ENCODE peak calls at places on chromosomes 5 and 9, in ten cellular contexts. One of them, this sample, is unnamed.

GRCh38 chr5:141208478-141208877 is at the start of gene PCDHB12:
- DNase-seq in choroid plexus epithelial cell: peak
- DNase-seq in hepatocyte: no peak
- DNase-seq in cardiac muscle cell: peak
- DNase-seq in HuH-7.5: no peak
- DNase-seq in NCI-H1930: no peak
- DNase-seq in body of pancreas: no peak
- DNase-seq in activated CD4-positive, alpha-beta T cell treated with anti-CD3 and anti-CD28 coated beads for 1 hour: no peak
- DNase-seq in stimulated activated naive CD8-positive, alpha-beta T cell treated with anti-CD3 and anti-CD28 coated beads, Interleukin-15, Interleukin-2, amounts not matched to agents 100 U/mL and 50 U/mL, for 24 hours: no peak
- DNase-seq in GM13976: no peak
- DNase-seq in this sample: no peak

GRCh38 chr9:92506184-92506857 is 24.0 kb upstream of the ASPN start:
- DNase-seq in choroid plexus epithelial cell: peak
- DNase-seq in hepatocyte: peak
- DNase-seq in cardiac muscle cell: no peak
- DNase-seq in HuH-7.5: no peak
- DNase-seq in NCI-H1930: no peak
- DNase-seq in body of pancreas: no peak
- DNase-seq in activated CD4-positive, alpha-beta T cell treated with anti-CD3 and anti-CD28 coated beads for 1 hour: no peak
- DNase-seq in stimulated activated naive CD8-positive, alpha-beta T cell treated with anti-CD3 and anti-CD28 coated beads, Interleukin-15, Interleukin-2, amounts not matched to agents 100 U/mL and 50 U/mL, for 24 hours: no peak
- DNase-seq in GM13976: no peak
- DNase-seq in this sample: peak

GRCh38 chr5:1526151-1526631 is 2.4 kb upstream of the LPCAT1 start:
- DNase-seq in choroid plexus epithelial cell: no peak
- DNase-seq in hepatocyte: no peak
- DNase-seq in cardiac muscle cell: no peak
- DNase-seq in HuH-7.5: no peak
- DNase-seq in NCI-H1930: no peak
- DNase-seq in body of pancreas: peak
- DNase-seq in activated CD4-positive, alpha-beta T cell treated with anti-CD3 and anti-CD28 coated beads for 1 hour: peak
- DNase-seq in stimulated activated naive CD8-positive, alpha-beta T cell treated with anti-CD3 and anti-CD28 coated beads, Interleukin-15, Interleukin-2, amounts not matched to agents 100 U/mL and 50 U/mL, for 24 hours: no peak
- DNase-seq in GM13976: no peak
- DNase-seq in this sample: no peak

GRCh38 chr5:149455889-149456409 is 76.9 kb upstream of the IL17B start:
- DNase-seq in choroid plexus epithelial cell: peak
- DNase-seq in hepatocyte: peak
- DNase-seq in cardiac muscle cell: no peak
- DNase-seq in HuH-7.5: no peak
- DNase-seq in NCI-H1930: no peak
- DNase-seq in body of pancreas: no peak
- DNase-seq in activated CD4-positive, alpha-beta T cell treated with anti-CD3 and anti-CD28 coated beads for 1 hour: no peak
- DNase-seq in stimulated activated naive CD8-positive, alpha-beta T cell treated with anti-CD3 and anti-CD28 coated beads, Interleukin-15, Interleukin-2, amounts not matched to agents 100 U/mL and 50 U/mL, for 24 hours: no peak
- DNase-seq in GM13976: no peak
- DNase-seq in this sample: peak

GRCh38 chr5:56124885-56125250 is 108.3 kb downstream of the ANKRD55 start:
- DNase-seq in choroid plexus epithelial cell: peak
- DNase-seq in hepatocyte: no peak
- DNase-seq in cardiac muscle cell: no peak
- DNase-seq in HuH-7.5: no peak
- DNase-seq in NCI-H1930: no peak
- DNase-seq in body of pancreas: no peak
- DNase-seq in activated CD4-positive, alpha-beta T cell treated with anti-CD3 and anti-CD28 coated beads for 1 hour: no peak
- DNase-seq in stimulated activated naive CD8-positive, alpha-beta T cell treated with anti-CD3 and anti-CD28 coated beads, Interleukin-15, Interleukin-2, amounts not matched to agents 100 U/mL and 50 U/mL, for 24 hours: no peak
- DNase-seq in GM13976: no peak
- DNase-seq in this sample: peak

GRCh38 chr9:125992557-125992956 is 245.4 kb downstream of the PBX3 start:
- DNase-seq in choroid plexus epithelial cell: no peak
- DNase-seq in hepatocyte: no peak
- DNase-seq in cardiac muscle cell: no peak
- DNase-seq in HuH-7.5: no peak
- DNase-seq in NCI-H1930: no peak
- DNase-seq in body of pancreas: no peak
- DNase-seq in activated CD4-positive, alpha-beta T cell treated with anti-CD3 and anti-CD28 coated beads for 1 hour: no peak
- DNase-seq in stimulated activated naive CD8-positive, alpha-beta T cell treated with anti-CD3 and anti-CD28 coated beads, Interleukin-15, Interleukin-2, amounts not matched to agents 100 U/mL and 50 U/mL, for 24 hours: no peak
- DNase-seq in GM13976: no peak
- DNase-seq in this sample: no peak

GRCh38 chr5:107253246-107253645 is 417.5 kb downstream of the EFNA5 start:
- DNase-seq in choroid plexus epithelial cell: no peak
- DNase-seq in hepatocyte: no peak
- DNase-seq in cardiac muscle cell: no peak
- DNase-seq in HuH-7.5: no peak
- DNase-seq in NCI-H1930: no peak
- DNase-seq in body of pancreas: no peak
- DNase-seq in activated CD4-positive, alpha-beta T cell treated with anti-CD3 and anti-CD28 coated beads for 1 hour: no peak
- DNase-seq in stimulated activated naive CD8-positive, alpha-beta T cell treated with anti-CD3 and anti-CD28 coated beads, Interleukin-15, Interleukin-2, amounts not matched to agents 100 U/mL and 50 U/mL, for 24 hours: no peak
- DNase-seq in GM13976: no peak
- DNase-seq in this sample: no peak

GRCh38 chr5:176429972-176430371 is 13.6 kb upstream of the CLTB start:
- DNase-seq in choroid plexus epithelial cell: no peak
- DNase-seq in hepatocyte: no peak
- DNase-seq in cardiac muscle cell: no peak
- DNase-seq in HuH-7.5: no peak
- DNase-seq in NCI-H1930: no peak
- DNase-seq in body of pancreas: no peak
- DNase-seq in activated CD4-positive, alpha-beta T cell treated with anti-CD3 and anti-CD28 coated beads for 1 hour: no peak
- DNase-seq in stimulated activated naive CD8-positive, alpha-beta T cell treated with anti-CD3 and anti-CD28 coated beads, Interleukin-15, Interleukin-2, amounts not matched to agents 100 U/mL and 50 U/mL, for 24 hours: no peak
- DNase-seq in GM13976: no peak
- DNase-seq in this sample: peak

This sample was measured in mesenchymal stem cell.